ENCODE peak calls at places on chromosomes 16 and 17, in six cellular contexts. E, Z, I, C, N and A are unnamed samples.

GRCh38 chr17:56982312-56982711 is 4.4 kb downstream of the SCPEP1 start:
- DNase-seq in E (no peak), Z (peak), I (no peak), C (no peak), N (no peak), A (no peak)

GRCh38 chr17:27366438-27366837 is 72.5 kb downstream of the WSB1 start:
- DNase-seq in E (no peak), Z (no peak), I (no peak), C (no peak), N (no peak), A (no peak)

GRCh38 chr16:77775911-77776909 is 12.2 kb upstream of the VAT1L start:
- DNase-seq in E (no peak), Z (peak), I (no peak), C (no peak), N (no peak), A (no peak)

GRCh38 chr17:50596191-50597037 is 35.9 kb downstream of the CACNA1G start:
- DNase-seq in E (no peak), Z (no peak), I (no peak), C (peak), N (no peak), A (no peak)

GRCh38 chr16:25709182-25709581 is 17.4 kb downstream of the HS3ST4 start:
- DNase-seq in E (no peak), Z (no peak), I (no peak), C (no peak), N (no peak), A (no peak)

GRCh38 chr16:57013268-57013667 is 23.9 kb downstream of the NLRC5 start:
- DNase-seq in E (no peak), Z (peak), I (no peak), C (no peak), N (no peak), A (no peak)

GRCh38 chr17:40086150-40087044 is 14.0 kb downstream of the NR1D1 start:
- DNase-seq in E (no peak), Z (no peak), I (peak), C (peak), N (peak), A (no peak)

GRCh38 chr17:79065105-79065670 is 9.4 kb upstream of the ENGASE start:
- DNase-seq in E (no peak), Z (peak), I (peak), C (peak), N (peak), A (no peak)

GRCh38 chr16:22191089-22191965 is 14.8 kb upstream of the EEF2K start:
- DNase-seq in E (peak), Z (peak), I (peak), C (peak), N (peak), A (peak)

GRCh38 chr16:67661101-67661661 is 421 bp downstream of the PARD6A start:
- DNase-seq in E (no peak), Z (peak), I (peak), C (peak), N (no peak), A (no peak)

GRCh38 chr17:43814714-43815113 is 18.2 kb downstream of the MPP3 start:
- DNase-seq in E (peak), Z (peak), I (no peak), C (no peak), N (no peak), A (no peak)

GRCh38 chr16:11742041-11742535 is 569 bp downstream of the TXNDC11 start:
- DNase-seq in E (peak), Z (peak), I (peak), C (no peak), N (peak), A (peak)

GRCh38 chr17:37743875-37744632 is 805 bp downstream of the HNF1B start:
- DNase-seq in E (no peak), Z (no peak), I (no peak), C (peak), N (no peak), A (no peak)

GRCh38 chr16:85982563-85982939 is 83.6 kb downstream of the IRF8 start:
- DNase-seq in E (no peak), Z (no peak), I (no peak), C (no peak), N (no peak), A (peak)

GRCh38 chr16:88999457-89000206 is 22.6 kb upstream of the CBFA2T3 start:
- DNase-seq in E (no peak), Z (peak), I (peak), C (no peak), N (no peak), A (no peak)

GRCh38 chr17:64005734-64006167 is 7.6 kb downstream of the PRR29 start:
- DNase-seq in E (peak), Z (no peak), I (no peak), C (no peak), N (no peak), A (no peak)

GRCh38 chr16:15643453-15644305 is 725 bp upstream of the MARF1 start:
- DNase-seq in E (peak), Z (peak), I (peak), C (no peak), N (no peak), A (no peak)

GRCh38 chr17:49384962-49385361 is 22.9 kb upstream of the ZNF652 start:
- DNase-seq in E (no peak), Z (no peak), I (no peak), C (no peak), N (no peak), A (no peak)

GRCh38 chr17:75325827-75326586 is 36.8 kb upstream of the SLC25A19 start:
- DNase-seq in E (no peak), Z (no peak), I (no peak), C (no peak), N (no peak), A (no peak)

GRCh38 chr16:48054881-48055601 is 100.8 kb downstream of the ABCC12 start:
- DNase-seq in E (peak), Z (peak), I (no peak), C (peak), N (peak), A (no peak)

GRCh38 chr17:17994271-17994670 is 21.6 kb downstream of the DRC3 start:
- DNase-seq in E (no peak), Z (peak), I (peak), C (peak), N (no peak), A (no peak)

GRCh38 chr16:29644338-29644857 is 18.6 kb upstream of the SPN start:
- DNase-seq in E (no peak), Z (no peak), I (no peak), C (no peak), N (peak), A (no peak)

GRCh38 chr17:2343421-2343820 is 6.1 kb downstream of the SGSM2 start:
- DNase-seq in E (peak), Z (peak), I (peak), C (no peak), N (no peak), A (no peak)

GRCh38 chr16:84144301-84144858 is 597 bp downstream of the HSDL1 start:
- DNase-seq in E (peak), Z (peak), I (peak), C (peak), N (peak), A (no peak)

GRCh38 chr17:29238133-29238850 is 8.4 kb upstream of the CRYBA1 start:
- DNase-seq in E (no peak), Z (no peak), I (no peak), C (no peak), N (no peak), A (peak)

GRCh38 chr17:48647103-48647963 is 21.2 kb upstream of the HOXB9 start:
- DNase-seq in E (no peak), Z (no peak), I (no peak), C (peak), N (no peak), A (no peak)

GRCh38 chr17:32875904-32876413 is 965 bp downstream of the MYO1D start:
- DNase-seq in E (no peak), Z (no peak), I (no peak), C (no peak), N (no peak), A (no peak)

GRCh38 chr17:9900019-9900594 is 5.0 kb downstream of the RCVRN start:
- DNase-seq in E (no peak), Z (no peak), I (no peak), C (no peak), N (no peak), A (peak)

GRCh38 chr16:89827383-89828198 is 684 bp upstream of the SPIRE2 start:
- DNase-seq in E (peak), Z (peak), I (no peak), C (peak), N (no peak), A (no peak)

GRCh38 chr17:33602981-33603380 is 309.9 kb upstream of the ASIC2 start:
- DNase-seq in E (no peak), Z (no peak), I (no peak), C (peak), N (no peak), A (no peak)

GRCh38 chr17:49489348-49489747 is 5.7 kb upstream of the NGFR start:
- DNase-seq in E (no peak), Z (no peak), I (no peak), C (no peak), N (no peak), A (no peak)

GRCh38 chr16:85328665-85329058 is 216.4 kb upstream of the CIBAR2 start:
- DNase-seq in E (no peak), Z (no peak), I (no peak), C (peak), N (no peak), A (no peak)

GRCh38 chr17:633133-633532 is 81.5 kb downstream of the VPS53 start:
- DNase-seq in E (no peak), Z (no peak), I (no peak), C (no peak), N (no peak), A (no peak)

GRCh38 chr17:69913241-69914015 is 161.6 kb upstream of the KCNJ16 start:
- DNase-seq in E (no peak), Z (no peak), I (no peak), C (no peak), N (no peak), A (no peak)

GRCh38 chr16:76123966-76124365 is 153.2 kb upstream of the CNTNAP4 start:
- DNase-seq in E (no peak), Z (peak), I (no peak), C (no peak), N (no peak), A (no peak)

GRCh38 chr16:89094252-89094901 is 725 bp downstream of the ACSF3 start:
- DNase-seq in E (peak), Z (peak), I (peak), C (no peak), N (no peak), A (no peak)

GRCh38 chr16:84890427-84890826 is 70.6 kb downstream of the CRISPLD2 start:
- DNase-seq in E (no peak), Z (peak), I (no peak), C (no peak), N (no peak), A (no peak)

GRCh38 chr17:66975614-66976378 is 11.3 kb downstream of the CACNG4 start:
- DNase-seq in E (peak), Z (peak), I (no peak), C (no peak), N (peak), A (no peak)

GRCh38 chr16:69307091-69307490 is 4.1 kb upstream of the VPS4A start:
- DNase-seq in E (no peak), Z (no peak), I (no peak), C (no peak), N (no peak), A (no peak)

GRCh38 chr16:88541109-88541508 is 29.1 kb upstream of the ZC3H18 start:
- DNase-seq in E (no peak), Z (no peak), I (no peak), C (no peak), N (no peak), A (peak)

DNA sequence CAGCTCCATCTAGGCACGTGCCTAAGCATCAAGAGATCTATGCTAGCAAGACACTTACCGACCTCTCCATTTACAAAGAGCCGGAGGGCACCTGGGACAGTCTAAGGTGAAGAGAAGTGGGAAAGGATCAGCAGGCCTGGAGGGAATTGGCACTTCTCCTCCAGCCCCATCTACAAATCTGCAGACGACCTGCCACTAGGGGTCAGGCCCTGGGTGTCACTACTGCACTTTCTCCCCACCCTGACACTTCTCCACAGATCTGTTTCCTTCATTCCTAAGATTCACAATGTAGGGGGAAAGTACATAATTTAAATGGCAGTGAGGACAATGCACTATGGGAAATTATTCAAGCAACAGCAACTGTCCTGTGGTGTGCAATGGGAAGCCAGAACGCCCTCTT is 8.1 kb downstream of the MKS1 start:
- DNase-seq in E (no peak), Z (no peak), I (no peak), C (no peak), N (no peak), A (no peak)
- TF ChIP-seq CTCF in E (no peak), Z (no peak), I (no peak), C (peak), N (peak), A (peak)

DNA sequence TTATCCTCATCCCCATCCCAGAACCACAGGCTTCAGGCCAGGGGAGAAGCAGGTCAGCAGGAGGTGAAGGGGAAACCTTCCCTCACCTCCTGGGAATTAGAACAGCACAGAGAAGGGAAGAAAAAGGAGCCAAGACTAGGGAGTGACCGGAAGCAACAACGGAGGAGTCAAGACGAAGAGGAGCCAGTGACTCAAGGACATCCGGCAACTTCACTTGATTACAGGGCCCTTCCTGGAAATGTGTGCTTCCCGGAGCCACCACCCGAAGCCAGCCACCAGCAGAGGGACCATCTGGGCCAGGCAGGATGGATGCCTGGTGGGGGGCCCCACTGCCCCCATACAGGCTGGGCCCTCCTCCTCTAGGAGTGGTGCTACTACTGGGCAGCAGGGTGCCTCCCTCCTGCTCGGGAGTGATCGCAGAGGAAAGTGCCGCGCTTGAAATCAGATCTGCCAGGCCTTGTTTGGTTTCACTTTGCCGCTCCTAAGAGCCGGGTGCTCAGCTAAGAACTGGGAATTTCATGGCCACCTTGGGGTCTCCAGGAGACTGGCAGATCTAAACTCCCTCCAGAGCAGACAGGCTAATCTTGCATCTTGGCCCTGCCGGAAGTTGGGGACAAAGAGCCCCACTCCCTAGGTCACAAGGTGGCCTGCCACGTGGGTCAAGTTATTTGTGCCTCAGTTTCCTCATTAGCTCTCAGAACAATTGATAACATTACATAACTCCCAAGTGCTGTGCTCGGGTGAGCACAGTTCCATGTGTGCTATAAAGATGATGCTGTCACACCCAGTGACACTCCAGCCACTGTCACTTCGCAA is 6.6 kb downstream of the CDC42EP4 start:
- DNase-seq in E (peak), Z (peak), I (no peak), C (no peak), N (no peak), A (no peak)
- TF ChIP-seq CTCF in E (peak), Z (peak), I (no peak), C (no peak), N (no peak), A (peak)

GRCh38 chr16:386641-387156 is 4.9 kb upstream of the PGAP6 start:
- DNase-seq in E (no peak), Z (no peak), I (no peak), C (no peak), N (no peak), A (no peak)
- TF ChIP-seq CTCF in E (no peak), Z (no peak), I (no peak), C (no peak), N (no peak), A (no peak)

DNA sequence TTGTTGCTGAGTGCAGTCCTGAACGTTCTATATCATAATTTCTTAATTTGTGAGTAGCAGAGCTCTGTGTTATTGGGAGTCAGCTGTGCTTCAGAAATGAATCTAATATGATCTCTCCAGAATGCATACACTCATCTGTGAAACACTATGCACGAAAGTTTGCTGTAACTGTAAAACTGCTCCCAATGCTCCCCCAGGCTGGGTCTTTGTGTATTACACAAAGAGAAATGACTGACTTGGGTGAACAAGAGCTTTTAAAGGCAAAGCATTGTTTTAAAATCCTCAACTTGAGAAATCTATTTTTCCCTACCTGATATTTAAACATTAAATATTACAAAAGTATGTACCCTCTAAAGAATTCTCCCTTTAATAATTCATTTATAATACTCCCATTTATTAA is 636.7 kb upstream of the KIF2B start:
- DNase-seq in E (no peak), Z (no peak), I (no peak), C (no peak), N (no peak), A (no peak)
- TF ChIP-seq CTCF in E (no peak), Z (no peak), I (no peak), C (no peak), N (no peak), A (no peak)